ENCODE peak calls at places on chromosomes 4 and X, in four cellular contexts. One of them, this sample, is unnamed. For H3K4me1, the result is how much of the 10 kb centered on the place peaks cover.

GRCh38 chr4:38456096-38456495 is 207.9 kb upstream of the KLF3 start:
- DNase-seq in GM12878: no peak
- DNase-seq in H1: no peak
- DNase-seq in HepG2: no peak
- DNase-seq in this sample: no peak

GRCh38 chr4:58935336-58935735 is 1825.2 kb upstream of the IGFBP7 start:
- DNase-seq in GM12878: no peak
- DNase-seq in H1: no peak
- DNase-seq in HepG2: no peak
- DNase-seq in this sample: no peak

GRCh38 chr4:157014621-157015591 is 43.3 kb upstream of the PDGFC start:
- DNase-seq in GM12878: no peak
- DNase-seq in H1: no peak
- DNase-seq in HepG2: no peak
- DNase-seq in this sample: no peak

GRCh38 chrX:107579956-107580355 is 48.4 kb upstream of the PRPS1 start:
- DNase-seq in GM12878: no peak
- DNase-seq in H1: no peak
- DNase-seq in HepG2: no peak
- DNase-seq in this sample: no peak

GRCh38 chr4:73603307-73603710 is 16.9 kb downstream of the RASSF6 start:
- DNase-seq in GM12878: no peak
- DNase-seq in H1: no peak
- DNase-seq in HepG2: peak
- DNase-seq in this sample: no peak

GRCh38 chr4:95027906-95028618 is 270.3 kb downstream of the BMPR1B start:
- DNase-seq in GM12878: no peak
- DNase-seq in H1: no peak
- DNase-seq in HepG2: no peak
- DNase-seq in this sample: no peak

GRCh38 chr4:119715490-119716445 is 87.2 kb upstream of the PDE5A start:
- DNase-seq in GM12878: no peak
- DNase-seq in H1: no peak
- DNase-seq in HepG2: no peak
- DNase-seq in this sample: no peak

GRCh38 chr4:185096032-185096653 is 46.9 kb upstream of the SLC25A4 start:
- DNase-seq in GM12878: no peak
- DNase-seq in H1: no peak
- DNase-seq in HepG2: peak
- DNase-seq in this sample: no peak

GRCh38 chrX:131762802-131763234 is 218.9 kb downstream of the OR13H1 start:
- DNase-seq in GM12878: peak
- DNase-seq in H1: no peak
- DNase-seq in HepG2: no peak
- DNase-seq in this sample: no peak

GRCh38 chr4:76306882-76307669 is 543 bp downstream of the STBD1 start:
- DNase-seq in GM12878: no peak
- DNase-seq in H1: peak
- DNase-seq in HepG2: peak
- DNase-seq in this sample: peak

GRCh38 chrX:154132366-154132765 is 11.7 kb upstream of the OPN1LW start:
- DNase-seq in GM12878: no peak
- DNase-seq in H1: no peak
- DNase-seq in HepG2: no peak
- DNase-seq in this sample: no peak

GRCh38 chr4:25486171-25486570 is 109.1 kb downstream of the ANAPC4 start:
- DNase-seq in GM12878: no peak
- DNase-seq in H1: no peak
- DNase-seq in HepG2: peak
- DNase-seq in this sample: peak

GRCh38 chrX:76555816-76556215 is 128.3 kb downstream of the MAGEE1 start:
- DNase-seq in GM12878: no peak
- DNase-seq in H1: no peak
- DNase-seq in HepG2: peak
- DNase-seq in this sample: peak

GRCh38 chr4:26819478-26819877 is 41.2 kb upstream of the STIM2 start:
- DNase-seq in GM12878: no peak
- DNase-seq in H1: no peak
- DNase-seq in HepG2: no peak
- DNase-seq in this sample: no peak

GRCh38 chrX:5051831-5052491 is 1176.7 kb downstream of the NLGN4X start:
- DNase-seq in GM12878: no peak
- DNase-seq in H1: no peak
- DNase-seq in HepG2: no peak
- DNase-seq in this sample: no peak

GRCh38 chrX:143648705-143649104 is 12.8 kb upstream of the SLITRK4 start:
- DNase-seq in GM12878: no peak
- DNase-seq in H1: no peak
- DNase-seq in HepG2: no peak
- DNase-seq in this sample: no peak

GRCh38 chr4:8081621-8082516 is 76.7 kb downstream of the ABLIM2 start:
- DNase-seq in GM12878: no peak
- DNase-seq in H1: no peak
- DNase-seq in HepG2: no peak
- DNase-seq in this sample: no peak

GRCh38 chr4:2834001-2834921 is 9.4 kb upstream of the ADD1 start:
- DNase-seq in GM12878: no peak
- DNase-seq in H1: no peak
- DNase-seq in HepG2: no peak
- DNase-seq in this sample: no peak

GRCh38 chr4:14787894-14788293 is 214.4 kb upstream of the CPEB2 start:
- DNase-seq in GM12878: no peak
- DNase-seq in H1: no peak
- DNase-seq in HepG2: no peak
- DNase-seq in this sample: peak

GRCh38 chrX:80747832-80748231 is 61.8 kb downstream of the BRWD3 start:
- DNase-seq in GM12878: no peak
- DNase-seq in H1: no peak
- DNase-seq in HepG2: no peak
- DNase-seq in this sample: no peak

GRCh38 chrX:56726609-56727008 is 2.4 kb upstream of the NBDY start:
- DNase-seq in GM12878: no peak
- DNase-seq in H1: no peak
- DNase-seq in HepG2: peak
- DNase-seq in this sample: peak

GRCh38 chr4:137960371-137961050 is 281.6 kb downstream of the SLC7A11 start:
- DNase-seq in GM12878: no peak
- DNase-seq in H1: no peak
- DNase-seq in HepG2: no peak
- DNase-seq in this sample: no peak

GRCh38 chr4:62145276-62145675 is 945.1 kb downstream of the ADGRL3 start:
- DNase-seq in GM12878: no peak
- DNase-seq in H1: no peak
- DNase-seq in HepG2: no peak
- DNase-seq in this sample: no peak

GRCh38 chr4:82519776-82520175 is 42.0 kb downstream of the TMEM150C start:
- DNase-seq in GM12878: no peak
- DNase-seq in H1: no peak
- DNase-seq in HepG2: no peak
- DNase-seq in this sample: no peak

GRCh38 chr4:1298461-1298860 is 8.8 kb downstream of the MAEA start:
- DNase-seq in GM12878: no peak
- DNase-seq in H1: no peak
- DNase-seq in HepG2: no peak
- DNase-seq in this sample: no peak

GRCh38 chr4:41542526-41543270 is 4.7 kb downstream of the LIMCH1 start:
- DNase-seq in GM12878: no peak
- DNase-seq in H1: no peak
- DNase-seq in HepG2: no peak
- DNase-seq in this sample: no peak

DNA sequence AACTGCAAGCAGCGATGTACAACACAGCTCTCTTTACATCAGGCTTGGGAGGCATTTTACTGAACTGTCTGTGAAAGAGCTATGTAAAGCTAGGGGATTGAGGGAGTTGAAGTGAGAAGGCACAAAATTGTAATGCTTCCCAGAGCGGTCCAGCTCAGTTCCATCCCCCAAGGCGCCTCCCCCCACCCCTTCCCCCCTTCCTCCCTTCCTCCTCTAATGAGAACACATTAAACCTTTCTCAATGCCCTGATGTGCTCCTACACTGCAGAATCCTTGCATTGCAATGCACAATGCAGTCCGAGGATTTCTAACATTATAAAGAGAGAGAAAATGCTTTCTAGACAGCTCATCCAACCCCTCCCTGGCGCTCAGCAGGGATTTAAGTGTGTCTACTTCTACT is 73.9 kb downstream of the CXXC4 start:
- DNase-seq in GM12878: no peak
- DNase-seq in H1: peak
- DNase-seq in HepG2: no peak
- DNase-seq in this sample: no peak
- TF ChIP-seq SUZ12 in GM12878: no peak
- TF ChIP-seq SUZ12 in H1: no peak
- TF ChIP-seq SUZ12 in HepG2: no peak
- TF ChIP-seq SUZ12 in this sample: no peak

GRCh38 chrX:1491851-1492349 is 39.2 kb upstream of the ASMTL start:
- DNase-seq in GM12878: peak
- DNase-seq in H1: no peak
- DNase-seq in HepG2: peak
- DNase-seq in this sample: peak

GRCh38 chrX:1496076-1496475 is 40.9 kb downstream of the P2RY8 start:
- DNase-seq in GM12878: no peak
- DNase-seq in H1: no peak
- DNase-seq in HepG2: no peak
- DNase-seq in this sample: no peak

GRCh38 chrX:1492421-1493012 is 39.8 kb upstream of the ASMTL start:
- DNase-seq in GM12878: no peak
- DNase-seq in H1: no peak
- DNase-seq in HepG2: no peak
- DNase-seq in this sample: no peak

GRCh38 chrX:1493317-1493856 is 40.7 kb upstream of the ASMTL start:
- DNase-seq in GM12878: no peak
- DNase-seq in H1: no peak
- DNase-seq in HepG2: no peak
- DNase-seq in this sample: no peak

DNA sequence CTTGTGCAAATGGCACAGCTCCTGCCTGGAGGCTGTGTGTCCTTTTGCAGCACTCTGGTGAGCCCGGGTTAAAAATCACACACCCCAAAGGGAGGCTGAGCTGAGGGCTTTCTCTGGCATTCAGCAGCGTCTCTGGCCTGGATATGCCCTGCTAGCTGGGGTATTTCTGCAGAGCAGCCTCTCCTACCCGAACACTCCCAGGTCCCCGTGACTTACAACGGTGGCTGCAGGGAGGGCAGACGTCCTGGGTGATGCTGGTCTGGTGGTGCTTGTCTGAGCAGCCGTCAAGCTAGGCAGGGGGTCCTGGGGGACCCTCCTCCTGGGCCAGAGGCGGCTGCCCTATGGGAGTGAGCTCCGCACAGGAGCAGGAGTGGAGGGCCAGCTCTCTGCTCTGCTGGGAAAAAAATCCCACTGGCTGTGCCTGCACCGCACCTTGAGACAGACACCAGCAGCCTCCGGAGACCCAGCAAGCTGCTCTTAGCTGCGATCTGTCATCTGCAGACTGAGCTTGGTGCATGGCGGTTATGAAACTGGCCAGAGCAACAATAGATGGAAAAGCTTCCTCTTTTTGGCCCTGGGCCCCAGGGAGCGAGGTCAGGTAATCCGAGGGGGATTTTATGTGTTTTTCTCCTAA is 41.3 kb upstream of the ASMTL start:
- DNase-seq in GM12878: no peak
- DNase-seq in H1: no peak
- DNase-seq in HepG2: no peak
- DNase-seq in this sample: no peak
- TF ChIP-seq ZNF274 in GM12878: no peak
- TF ChIP-seq ZNF274 in H1: no peak
- TF ChIP-seq ZNF274 in HepG2: no peak
- TF ChIP-seq ZNF274 in this sample: no peak

GRCh38 chr4:128385683-128386304 is 98.2 kb upstream of the PGRMC2 start:
- DNase-seq in GM12878: no peak
- DNase-seq in H1: no peak
- DNase-seq in HepG2: peak
- DNase-seq in this sample: peak

GRCh38 chr4:128385199-128385598 is 97.6 kb upstream of the PGRMC2 start:
- DNase-seq in GM12878: no peak
- DNase-seq in H1: no peak
- DNase-seq in HepG2: no peak
- DNase-seq in this sample: no peak

GRCh38 chr4:128386761-128387599 is 99.4 kb upstream of the PGRMC2 start:
- DNase-seq in GM12878: no peak
- DNase-seq in H1: no peak
- DNase-seq in HepG2: no peak
- DNase-seq in this sample: no peak

GRCh38 chr4:128384091-128384520 is 96.5 kb upstream of the PGRMC2 start:
- DNase-seq in GM12878: no peak
- DNase-seq in H1: no peak
- DNase-seq in HepG2: no peak
- DNase-seq in this sample: no peak

DNA sequence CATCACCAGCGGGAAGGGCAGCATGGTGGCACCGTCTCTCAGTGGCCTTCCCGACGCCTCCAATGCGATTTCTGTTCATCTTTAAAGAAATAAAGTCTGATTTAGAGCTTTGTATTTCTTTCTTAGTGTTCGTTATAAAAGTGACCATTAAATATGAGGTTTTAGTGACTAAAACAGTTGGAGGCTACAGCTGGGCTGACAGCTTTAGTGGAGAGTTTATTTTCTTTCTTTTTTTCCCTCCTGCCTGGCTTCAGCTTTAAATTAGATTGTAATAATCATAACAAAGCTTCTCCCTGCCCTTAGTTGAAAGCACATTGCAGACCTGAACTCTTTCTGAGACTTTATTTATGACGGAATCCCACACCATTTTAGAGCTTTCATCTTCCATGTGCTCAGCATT is 97.2 kb upstream of the PGRMC2 start:
- DNase-seq in GM12878: no peak
- DNase-seq in H1: no peak
- DNase-seq in HepG2: no peak
- DNase-seq in this sample: no peak
- H3K4me1 ChIP-seq in GM12878: under half
- H3K4me1 ChIP-seq in H1: under half
- H3K4me1 ChIP-seq in HepG2: under half
- H3K4me1 ChIP-seq in this sample: under half

GRCh38 chr4:109821186-109821585 is 5.6 kb downstream of the GAR1 start:
- DNase-seq in GM12878: no peak
- DNase-seq in H1: no peak
- DNase-seq in HepG2: no peak
- DNase-seq in this sample: no peak

GRCh38 chr4:109827672-109828071 is at the start of gene RRH:
- DNase-seq in GM12878: no peak
- DNase-seq in H1: no peak
- DNase-seq in HepG2: no peak
- DNase-seq in this sample: no peak

GRCh38 chr4:109826719-109827118 is 1.1 kb upstream of the RRH start:
- DNase-seq in GM12878: no peak
- DNase-seq in H1: no peak
- DNase-seq in HepG2: no peak
- DNase-seq in this sample: no peak
- TF ChIP-seq SUZ12 in GM12878: no peak
- TF ChIP-seq SUZ12 in H1: no peak
- TF ChIP-seq SUZ12 in HepG2: no peak
- TF ChIP-seq SUZ12 in this sample: no peak

This sample was measured in NT2/D1.